ENCODE peak calls at places on chromosome 15, in ten cellular contexts. N is cardiac fibroblast, B is lung, I is choroid plexus epithelial cell, A is lower lobe of right lung, H is heart right ventricle, Z is mucosa of descending colon, C is heart left ventricle, J is body of pancreas, O is fibroblast of lung. F is an unnamed sample.

GRCh38 chr15:63430766-63431451 is 49.3 kb upstream of the CA12 start:
- DNase-seq in N (no peak), B (no peak), I (no peak), A (no peak), H (no peak), Z (no peak), C (no peak), J (no peak), O (no peak), F (no peak)

GRCh38 chr15:66080791-66081475 is 172.6 kb downstream of the MEGF11 start:
- DNase-seq in N (peak), B (no peak), I (peak), A (no peak), H (no peak), Z (peak), C (no peak), J (peak), O (peak), F (no peak)

GRCh38 chr15:49232407-49232806 is 62.4 kb downstream of the GALK2 start:
- DNase-seq in N (no peak), B (no peak), I (no peak), A (no peak), H (no peak), Z (no peak), C (no peak), J (no peak), O (no peak), F (no peak)

GRCh38 chr15:80367094-80367493 is 37.1 kb upstream of the ARNT2 start:
- DNase-seq in N (peak), B (no peak), I (peak), A (no peak), H (no peak), Z (peak), C (no peak), J (no peak), O (no peak), F (no peak)

GRCh38 chr15:85580914-85581313 is 200.5 kb downstream of the AKAP13 start:
- DNase-seq in N (no peak), B (no peak), I (peak), A (peak), H (peak), Z (peak), C (peak), J (peak), O (no peak), F (no peak)

GRCh38 chr15:25886498-25887140 is 23.5 kb upstream of the ATP10A start:
- DNase-seq in N (peak), B (no peak), I (no peak), A (peak), H (no peak), Z (no peak), C (no peak), J (peak), O (peak), F (no peak)

GRCh38 chr15:85805392-85805791 is 10.7 kb upstream of the KLHL25 start:
- DNase-seq in N (no peak), B (no peak), I (no peak), A (no peak), H (no peak), Z (no peak), C (no peak), J (no peak), O (no peak), F (no peak)

GRCh38 chr15:31045606-31046005 is 54.2 kb upstream of the MTMR10 start:
- DNase-seq in N (no peak), B (no peak), I (no peak), A (no peak), H (no peak), Z (no peak), C (no peak), J (no peak), O (no peak), F (no peak)

GRCh38 chr15:58742424-58743160 is 6.9 kb downstream of the ADAM10 start:
- DNase-seq in N (peak), B (no peak), I (peak), A (no peak), H (no peak), Z (no peak), C (no peak), J (no peak), O (peak), F (no peak)

GRCh38 chr15:101446527-101447167 is 42.9 kb downstream of the PCSK6 start:
- DNase-seq in N (no peak), B (no peak), I (peak), A (no peak), H (no peak), Z (no peak), C (no peak), J (no peak), O (no peak), F (no peak)

GRCh38 chr15:98077186-98077585 is 116.7 kb downstream of the ARRDC4 start:
- DNase-seq in N (no peak), B (no peak), I (no peak), A (peak), H (no peak), Z (no peak), C (no peak), J (no peak), O (no peak), F (no peak)

GRCh38 chr15:35822153-35822552 is 276.2 kb upstream of the DPH6 start:
- DNase-seq in N (no peak), B (no peak), I (no peak), A (no peak), H (no peak), Z (no peak), C (no peak), J (no peak), O (no peak), F (no peak)

GRCh38 chr15:35813573-35813972 is 267.6 kb upstream of the DPH6 start:
- DNase-seq in N (no peak), B (no peak), I (no peak), A (no peak), H (no peak), Z (no peak), C (no peak), J (no peak), O (no peak), F (no peak)

GRCh38 chr15:35818846-35819245 is 272.9 kb upstream of the DPH6 start:
- DNase-seq in N (no peak), B (no peak), I (no peak), A (no peak), H (no peak), Z (no peak), C (no peak), J (no peak), O (no peak), F (no peak)
- H3K4me3 ChIP-seq in N (no peak), B (no peak), I (no peak), A (no peak), H (no peak), Z (no peak), C (no peak), J (no peak), O (no peak), F (no peak)

GRCh38 chr15:57223345-57223744 is 153.0 kb upstream of the CGNL1 start:
- DNase-seq in N (no peak), B (no peak), I (no peak), A (no peak), H (no peak), Z (no peak), C (no peak), J (no peak), O (peak), F (no peak)

GRCh38 chr15:57223887-57224286 is 152.4 kb upstream of the CGNL1 start:
- DNase-seq in N (no peak), B (no peak), I (no peak), A (no peak), H (no peak), Z (no peak), C (no peak), J (no peak), O (no peak), F (no peak)

GRCh38 chr15:57217716-57218598 is 158.3 kb upstream of the CGNL1 start:
- DNase-seq in N (no peak), B (no peak), I (peak), A (no peak), H (no peak), Z (no peak), C (no peak), J (no peak), O (peak), F (no peak)

GRCh38 chr15:57218826-57219576 is 157.3 kb upstream of the CGNL1 start:
- DNase-seq in N (peak), B (no peak), I (peak), A (no peak), H (no peak), Z (no peak), C (no peak), J (no peak), O (peak), F (peak)

GRCh38 chr15:57220220-57220619 is 156.1 kb upstream of the CGNL1 start:
- DNase-seq in N (peak), B (no peak), I (peak), A (no peak), H (no peak), Z (no peak), C (no peak), J (no peak), O (peak), F (peak)
- H3K4me3 ChIP-seq in N (peak), B (no peak), I (peak), A (peak), H (peak), Z (no peak), C (peak), J (no peak), O (peak), F (peak)

GRCh38 chr15:46518381-46518780 is 883.6 kb downstream of the SQOR start:
- DNase-seq in N (no peak), B (no peak), I (no peak), A (no peak), H (no peak), Z (no peak), C (no peak), J (no peak), O (no peak), F (no peak)
- H3K4me3 ChIP-seq in N (no peak), B (no peak), I (no peak), A (no peak), H (no peak), Z (no peak), C (no peak), J (no peak), O (no peak), F (no peak)

GRCh38 chr15:89577776-89578115 is 2.5 kb downstream of the TICRR start:
- DNase-seq in N (no peak), B (no peak), I (no peak), A (no peak), H (no peak), Z (no peak), C (no peak), J (no peak), O (no peak), F (no peak)
- H3K4me3 ChIP-seq in N (no peak), B (no peak), I (no peak), A (no peak), H (no peak), Z (no peak), C (no peak), J (no peak), O (peak), F (no peak)

GRCh38 chr15:52645916-52646315 is 33.3 kb downstream of the ATOSA start:
- DNase-seq in N (no peak), B (no peak), I (no peak), A (no peak), H (no peak), Z (no peak), C (no peak), J (no peak), O (no peak), F (no peak)

DNA sequence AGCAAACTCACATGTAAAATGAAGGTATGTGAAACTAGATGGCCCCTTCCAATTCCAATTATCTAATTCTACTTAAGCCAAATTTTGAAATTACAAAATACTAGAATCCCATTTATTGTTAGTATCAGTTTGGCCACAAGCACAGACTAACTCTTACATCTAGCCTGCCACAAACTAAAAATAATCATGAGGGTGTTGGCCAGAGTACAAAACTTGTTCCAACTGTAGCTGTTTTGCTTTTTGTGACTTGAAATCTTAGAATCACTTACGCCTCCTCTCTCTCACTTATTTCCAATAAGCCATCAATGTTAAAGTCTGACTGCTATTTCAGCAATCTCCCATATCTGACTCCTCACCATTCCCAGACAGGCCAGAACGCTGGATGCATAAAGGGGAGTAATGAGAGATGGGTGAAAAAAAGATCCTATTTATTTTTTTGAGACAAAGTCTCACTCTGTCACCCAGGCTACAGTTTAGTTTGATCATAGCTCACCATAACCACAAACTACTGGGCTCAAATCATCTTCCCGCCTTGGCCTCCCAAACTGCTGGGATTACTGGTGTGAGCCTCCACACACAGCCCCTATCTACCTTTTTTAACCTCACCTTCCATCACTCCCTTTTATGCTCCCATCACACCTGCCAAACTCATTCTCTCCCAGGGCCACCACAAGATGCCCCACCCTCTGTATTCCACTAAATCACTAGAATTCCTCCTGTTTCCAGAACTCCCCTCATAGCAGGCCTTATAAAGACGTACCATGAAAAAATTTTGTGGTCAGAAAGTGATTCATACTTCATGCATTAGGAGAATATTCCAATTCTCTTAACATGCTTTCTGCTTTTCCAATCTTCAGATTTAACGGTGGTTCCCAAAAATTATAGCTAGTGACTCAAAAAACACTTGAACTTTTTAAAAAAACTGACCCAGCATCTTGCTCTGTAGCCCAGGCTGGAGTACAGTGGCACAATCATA is 36.5 kb downstream of the ATOSA start:
- DNase-seq in N (peak), B (no peak), I (peak), A (no peak), H (no peak), Z (no peak), C (no peak), J (no peak), O (peak), F (peak)
- H3K4me3 ChIP-seq in N (no peak), B (no peak), I (no peak), A (no peak), H (no peak), Z (no peak), C (no peak), J (no peak), O (no peak), F (no peak)